ENCODE peak calls at places on chromosomes 4 and X, in six cellular contexts. Q is AG09309; C is fibroblast of mammary gland; T is tibial nerve; L is cardiac muscle cell; N is CD8-positive, alpha-beta memory T cell. E is an unnamed sample.

GRCh38 chr4:131459430-131460101 is 1689.5 kb upstream of the PCDH10 start:
- DNase-seq in Q (no peak), C (no peak), T (no peak), L (no peak), N (no peak), E (peak)

GRCh38 chr4:80307183-80307735 is 28.3 kb upstream of the CFAP299 start:
- DNase-seq in Q (peak), C (no peak), T (no peak), L (peak), N (no peak), E (no peak)

GRCh38 chr4:82948647-82949204 is 48.2 kb downstream of the THAP9 start:
- DNase-seq in Q (no peak), C (peak), T (no peak), L (no peak), N (no peak), E (no peak)

GRCh38 chr4:182346675-182347375 is 103.6 kb downstream of the TENM3 start:
- DNase-seq in Q (no peak), C (no peak), T (no peak), L (no peak), N (no peak), E (no peak)

GRCh38 chrX:134537179-134537945 is 77.4 kb downstream of the HPRT1 start:
- DNase-seq in Q (no peak), C (peak), T (no peak), L (no peak), N (no peak), E (no peak)

GRCh38 chr4:1449475-1449832 is 43.2 kb upstream of the NKX1-1 start:
- DNase-seq in Q (no peak), C (no peak), T (no peak), L (no peak), N (no peak), E (no peak)

GRCh38 chr4:71841336-71841735 is 57.5 kb upstream of the GC start:
- DNase-seq in Q (no peak), C (no peak), T (no peak), L (no peak), N (no peak), E (no peak)

GRCh38 chr4:184143770-184144564 is 73.7 kb downstream of the ENPP6 start:
- DNase-seq in Q (no peak), C (no peak), T (no peak), L (peak), N (no peak), E (no peak)

GRCh38 chr4:36325499-36325898 is 44.1 kb downstream of the DTHD1 start:
- DNase-seq in Q (no peak), C (no peak), T (no peak), L (no peak), N (no peak), E (no peak)

GRCh38 chr4:174794706-174795105 is 34.3 kb downstream of the GLRA3 start:
- DNase-seq in Q (no peak), C (peak), T (no peak), L (no peak), N (no peak), E (no peak)

GRCh38 chrX:66042307-66043077 is 2.6 kb upstream of the VSIG4 start:
- DNase-seq in Q (no peak), C (no peak), T (no peak), L (no peak), N (no peak), E (no peak)

GRCh38 chrX:7993873-7994272 is 66.7 kb upstream of the PNPLA4 start:
- DNase-seq in Q (no peak), C (no peak), T (no peak), L (no peak), N (no peak), E (no peak)

GRCh38 chr4:38868055-38868965 is 704 bp downstream of the FAM114A1 start:
- DNase-seq in Q (no peak), C (peak), T (peak), L (peak), N (no peak), E (no peak)

GRCh38 chr4:38865445-38865844 is 2.2 kb upstream of the FAM114A1 start:
- DNase-seq in Q (no peak), C (no peak), T (no peak), L (no peak), N (no peak), E (no peak)

GRCh38 chr4:38869511-38869910 is 1.9 kb downstream of the FAM114A1 start:
- DNase-seq in Q (no peak), C (peak), T (no peak), L (no peak), N (no peak), E (no peak)

GRCh38 chr4:38867478-38868054 is at the start of gene FAM114A1:
- DNase-seq in Q (no peak), C (peak), T (peak), L (peak), N (no peak), E (no peak)

GRCh38 chr4:38866973-38867477 is 581 bp upstream of the FAM114A1 start:
- DNase-seq in Q (no peak), C (no peak), T (no peak), L (no peak), N (no peak), E (no peak)
- H3K4me3 ChIP-seq in Q (peak), C (peak), T (peak), L (peak), N (no peak), E (no peak)

GRCh38 chr4:122855491-122855890 is 28.9 kb downstream of the FGF2 start:
- DNase-seq in Q (no peak), C (no peak), T (no peak), L (no peak), N (no peak), E (no peak)

GRCh38 chr4:122854860-122855259 is 28.2 kb downstream of the FGF2 start:
- DNase-seq in Q (no peak), C (no peak), T (no peak), L (no peak), N (no peak), E (no peak)

GRCh38 chr4:122857160-122857559 is 30.5 kb downstream of the FGF2 start:
- DNase-seq in Q (no peak), C (no peak), T (no peak), L (no peak), N (no peak), E (no peak)

GRCh38 chr4:122851568-122851967 is 24.9 kb downstream of the FGF2 start:
- DNase-seq in Q (no peak), C (no peak), T (no peak), L (no peak), N (no peak), E (no peak)

DNA sequence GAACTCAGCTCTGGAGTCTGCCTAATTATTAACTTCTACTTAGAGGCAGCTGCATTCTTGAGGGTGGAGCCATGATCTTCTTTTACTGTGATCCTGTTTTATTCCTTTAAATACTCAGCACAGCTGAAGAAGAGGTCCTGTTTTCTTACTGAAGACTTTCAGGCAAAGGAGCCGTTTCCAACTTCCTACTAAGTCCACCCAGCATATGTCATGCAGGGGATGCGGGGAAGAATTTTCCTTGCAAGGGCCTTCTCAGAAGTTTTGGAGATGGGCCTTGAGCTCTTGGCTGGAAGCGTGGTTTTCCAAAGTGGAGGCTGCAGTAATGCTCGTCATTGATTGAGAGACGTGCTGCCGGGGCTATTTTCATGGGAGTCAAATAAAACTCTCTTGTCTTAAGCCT is 27.8 kb downstream of the FGF2 start:
- DNase-seq in Q (no peak), C (peak), T (no peak), L (no peak), N (no peak), E (no peak)
- H3K4me3 ChIP-seq in Q (no peak), C (peak), T (peak), L (no peak), N (no peak), E (no peak)

GRCh38 chr4:168540086-168540864 is 43.4 kb downstream of the PALLD start:
- DNase-seq in Q (peak), C (peak), T (no peak), L (peak), N (no peak), E (no peak)
- H3K4me3 ChIP-seq in Q (peak), C (no peak), T (no peak), L (no peak), N (no peak), E (no peak)

GRCh38 chr4:126955292-126956191 is 677.2 kb upstream of the INTU start:
- DNase-seq in Q (no peak), C (no peak), T (no peak), L (no peak), N (no peak), E (peak)
- H3K4me3 ChIP-seq in Q (no peak), C (no peak), T (no peak), L (no peak), N (no peak), E (peak)

DNA sequence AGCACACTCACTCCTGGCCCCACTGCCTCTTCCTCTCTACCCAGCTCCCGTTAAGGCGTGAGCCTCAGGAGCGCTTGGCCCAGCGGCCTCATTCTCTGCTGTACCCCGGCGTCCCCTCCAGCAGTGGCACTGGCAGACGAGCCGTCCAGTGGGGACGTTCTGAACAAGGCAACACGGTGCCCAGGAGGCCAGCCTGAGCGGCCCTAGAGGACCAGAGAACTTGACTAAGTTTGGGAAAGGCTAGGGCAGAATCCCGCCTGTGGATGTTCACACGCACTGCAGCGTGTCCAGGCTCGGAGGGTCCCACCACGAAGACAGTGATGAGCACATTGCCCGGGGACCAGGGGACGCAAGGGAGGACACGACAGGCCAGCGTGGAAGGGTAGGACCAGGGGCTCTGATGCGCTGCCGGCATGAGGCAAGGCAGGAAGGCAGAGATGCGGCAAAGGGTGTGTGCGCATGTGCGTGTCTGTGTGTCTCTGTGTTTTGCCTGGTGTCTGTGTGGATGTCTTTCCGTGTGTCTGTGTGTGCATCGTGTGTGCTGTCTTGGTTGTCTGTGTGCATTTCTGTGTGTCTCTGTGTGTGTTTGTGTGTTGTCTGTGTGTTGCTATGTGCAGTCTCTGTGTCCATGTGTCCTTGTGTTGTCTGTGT is 89.4 kb downstream of the ABLIM2 start:
- DNase-seq in Q (no peak), C (no peak), T (no peak), L (no peak), N (no peak), E (no peak)
- H3K4me3 ChIP-seq in Q (no peak), C (no peak), T (no peak), L (no peak), N (no peak), E (no peak)

GRCh38 chr4:111999801-112000200 is 145.5 kb upstream of the FAM241A start:
- DNase-seq in Q (no peak), C (no peak), T (no peak), L (no peak), N (no peak), E (no peak)

GRCh38 chr4:112005027-112005426 is 140.2 kb upstream of the FAM241A start:
- DNase-seq in Q (no peak), C (no peak), T (no peak), L (no peak), N (no peak), E (no peak)

GRCh38 chr4:112007361-112007760 is 137.9 kb upstream of the FAM241A start:
- DNase-seq in Q (no peak), C (no peak), T (no peak), L (no peak), N (no peak), E (no peak)

GRCh38 chr4:112002301-112002700 is 143.0 kb upstream of the FAM241A start:
- DNase-seq in Q (no peak), C (no peak), T (no peak), L (no peak), N (no peak), E (no peak)

DNA sequence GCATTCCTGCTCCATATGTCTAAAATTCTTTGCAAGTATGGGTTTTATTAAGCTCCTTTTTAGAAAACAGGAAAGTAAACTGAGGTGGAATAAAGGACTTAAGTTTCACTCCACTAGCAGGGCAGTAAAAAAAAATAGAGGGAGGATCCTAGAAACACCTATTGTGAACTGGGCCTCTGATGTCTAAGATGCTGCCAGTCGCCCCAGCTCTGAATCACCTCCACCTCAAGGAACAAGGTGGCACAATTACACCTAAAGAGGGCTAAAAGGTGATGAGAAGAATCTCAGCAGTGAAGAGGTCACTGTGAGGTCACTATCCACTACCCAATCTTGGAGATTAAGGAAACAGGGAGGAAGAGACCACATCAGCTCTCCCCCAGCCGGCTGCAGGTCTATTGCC is 141.7 kb upstream of the FAM241A start:
- DNase-seq in Q (no peak), C (no peak), T (no peak), L (no peak), N (no peak), E (no peak)
- H3K4me3 ChIP-seq in Q (no peak), C (no peak), T (no peak), L (no peak), N (no peak), E (no peak)